ENCODE peak calls at places on chromosomes 11 and 22, in four cellular contexts. L, O, B and P are unnamed samples.

GRCh38 chr11:87315229-87315628 is 277.5 kb downstream of the TMEM135 start:
- DNase-seq in B (no peak), O (no peak), L (no peak), P (no peak)

GRCh38 chr11:113647856-113648255 is 58.3 kb downstream of the TMPRSS5 start:
- DNase-seq in O (no peak), L (no peak), B (no peak), P (no peak)

GRCh38 chr22:19063581-19064353 is 58.4 kb downstream of the DGCR2 start:
- DNase-seq in B (no peak), O (no peak), L (no peak), P (no peak)

GRCh38 chr11:72308226-72309073 is 64.5 kb upstream of the PHOX2A start:
- DNase-seq in B (no peak), L (no peak), O (no peak), P (peak)

GRCh38 chr11:79086056-79086455 is 354.8 kb downstream of the TENM4 start:
- DNase-seq in O (no peak), L (no peak), B (no peak), P (no peak)

GRCh38 chr11:107562647-107563208 is 2.8 kb downstream of the ALKBH8 start:
- DNase-seq in B (no peak), L (no peak), O (no peak), P (no peak)

GRCh38 chr11:73591050-73591449 is 6.9 kb downstream of the FAM168A start:
- DNase-seq in L (no peak), B (no peak), O (no peak), P (no peak)

GRCh38 chr11:113571531-113571930 is 96.3 kb upstream of the DRD2 start:
- DNase-seq in L (no peak), O (no peak), B (no peak), P (no peak)

GRCh38 chr11:24589064-24589463 is 92.2 kb downstream of the LUZP2 start:
- DNase-seq in L (no peak), O (no peak), B (no peak), P (no peak)

GRCh38 chr11:30210357-30210756 is 20.5 kb upstream of the FSHB start:
- DNase-seq in L (no peak), B (no peak), O (no peak), P (no peak)

GRCh38 chr11:35316161-35316560 is 103.2 kb downstream of the SLC1A2 start:
- DNase-seq in L (no peak), O (no peak), B (no peak), P (no peak)

GRCh38 chr11:78100276-78101040 is 20.8 kb upstream of the NDUFC2 start:
- DNase-seq in L (no peak), B (no peak), O (no peak), P (peak)

GRCh38 chr22:42947211-42947990 is 67.5 kb downstream of the PACSIN2 start:
- DNase-seq in O (no peak), L (no peak), B (peak), P (peak)

GRCh38 chr11:27700351-27701261 is at the start of gene BDNF:
- DNase-seq in L (no peak), B (no peak), O (peak), P (no peak)

GRCh38 chr22:44667276-44667675 is 34.7 kb upstream of the PRR5 start:
- DNase-seq in O (no peak), B (no peak), L (no peak), P (no peak)